ENCODE peak calls at places on chromosomes 2 and 18, in six cellular contexts. U, M, R, C, P and I are unnamed samples.

GRCh38 chr18:62450546-62451395 is 72.1 kb upstream of the ZCCHC2 start:
- DNase-seq in R (peak), M (peak), U (no peak), P (peak), C (peak), I (peak)

GRCh38 chr2:1889099-1889650 is 144.9 kb upstream of the PXDN start:
- DNase-seq in R (no peak), C (no peak), M (no peak), U (no peak), P (no peak), I (no peak)

GRCh38 chr18:12327510-12328178 is 19.6 kb downstream of the TUBB6 start:
- DNase-seq in C (peak), P (peak), U (peak), M (peak), R (peak), I (peak)

GRCh38 chr2:43039376-43040080 is 186.9 kb downstream of the ZFP36L2 start:
- DNase-seq in U (no peak), P (no peak), M (no peak), C (peak), R (no peak), I (peak)

GRCh38 chr2:236130349-236130998 is 37.7 kb downstream of the GBX2 start:
- DNase-seq in U (no peak), C (no peak), M (no peak), R (no peak), P (no peak), I (no peak)

GRCh38 chr2:220043993-220044335 is 416.5 kb downstream of the SLC4A3 start:
- DNase-seq in U (no peak), C (no peak), M (no peak), R (no peak), P (no peak), I (no peak)

GRCh38 chr18:42828881-42829280 is 286.6 kb downstream of the RIT2 start:
- DNase-seq in R (no peak), M (no peak), U (no peak), C (no peak), P (no peak), I (no peak)

GRCh38 chr18:26818461-26818860 is 47.0 kb downstream of the AQP4 start:
- DNase-seq in M (no peak), C (no peak), P (no peak), U (no peak), R (no peak), I (no peak)

GRCh38 chr18:62759704-62760402 is 44.5 kb downstream of the PHLPP1 start:
- DNase-seq in M (no peak), U (no peak), P (peak), C (no peak), R (peak), I (peak)

GRCh38 chr2:238644095-238645081 is 203.5 kb upstream of the TWIST2 start:
- DNase-seq in P (peak), U (no peak), R (peak), M (peak), C (peak), I (peak)
- H3K27ac ChIP-seq in P (peak), U (no peak), R (peak), M (peak), C (no peak), I (no peak)

GRCh38 chr2:86793752-86794151 is 3.0 kb upstream of the CD8A start:
- DNase-seq in P (no peak), R (no peak), M (no peak), C (no peak), U (no peak), I (no peak)

GRCh38 chr2:86790134-86790827 is 432 bp downstream of the CD8A start:
- DNase-seq in M (peak), P (no peak), R (no peak), U (peak), C (no peak), I (peak)

GRCh38 chr2:86789687-86790133 is 1.0 kb downstream of the CD8A start:
- DNase-seq in R (no peak), P (no peak), M (no peak), C (no peak), U (no peak), I (no peak)

GRCh38 chr2:86790828-86791561 is at the start of gene CD8A:
- DNase-seq in U (peak), R (no peak), P (peak), M (peak), C (no peak), I (no peak)

GRCh38 chr2:86791574-86791973 is 861 bp upstream of the CD8A start:
- DNase-seq in M (no peak), P (no peak), U (peak), C (no peak), R (no peak), I (no peak)
- H3K4me3 ChIP-seq in M (no peak), P (no peak), U (peak), C (no peak), R (no peak), I (no peak)

GRCh38 chr2:6231166-6231565 is 539.0 kb downstream of the SOX11 start:
- DNase-seq in M (no peak), U (no peak), P (no peak), R (no peak), C (peak), I (no peak)

GRCh38 chr2:6237261-6237660 is 545.1 kb downstream of the SOX11 start:
- DNase-seq in R (no peak), C (no peak), M (no peak), P (no peak), U (no peak), I (no peak)

GRCh38 chr2:6233932-6234331 is 541.7 kb downstream of the SOX11 start:
- DNase-seq in R (no peak), M (no peak), P (no peak), C (no peak), U (no peak), I (no peak)

GRCh38 chr2:6236317-6236716 is 544.1 kb downstream of the SOX11 start:
- DNase-seq in M (no peak), P (no peak), C (no peak), U (no peak), R (no peak), I (no peak)
- H2AFZ ChIP-seq in M (no peak), P (no peak), C (no peak), U (peak), R (no peak), I (no peak)

GRCh38 chr2:184187421-184187971 is 410.8 kb upstream of the ZNF804A start:
- DNase-seq in M (no peak), P (no peak), R (no peak), U (no peak), C (no peak), I (no peak)

GRCh38 chr2:184186436-184186835 is 411.9 kb upstream of the ZNF804A start:
- DNase-seq in P (no peak), C (no peak), M (no peak), R (no peak), U (no peak), I (no peak)

GRCh38 chr2:184192664-184193063 is 405.7 kb upstream of the ZNF804A start:
- DNase-seq in M (no peak), R (no peak), C (no peak), P (no peak), U (no peak), I (no peak)

GRCh38 chr2:184190725-184191124 is 407.6 kb upstream of the ZNF804A start:
- DNase-seq in M (no peak), C (no peak), P (no peak), R (no peak), U (no peak), I (no peak)
- H3K27ac ChIP-seq in M (no peak), C (no peak), P (no peak), R (no peak), U (no peak), I (no peak)

DNA sequence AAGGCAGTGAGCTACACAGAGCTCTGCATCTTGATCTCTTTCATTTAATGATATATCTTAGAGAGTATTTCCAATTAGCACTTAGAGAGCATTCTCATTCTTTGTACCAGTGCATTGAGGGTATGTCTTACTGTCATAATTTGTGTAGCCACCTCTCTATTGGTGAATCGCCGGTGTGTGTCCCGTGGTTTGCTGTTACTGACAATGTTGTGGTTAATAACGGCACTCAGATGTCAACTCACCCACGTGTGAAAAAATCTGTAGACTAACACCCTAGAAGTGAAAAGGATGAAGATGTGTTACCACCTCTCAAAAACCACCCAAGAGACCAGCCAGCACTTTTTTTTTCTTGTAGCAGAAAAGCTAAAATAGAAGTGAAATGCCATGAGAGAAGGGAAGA is 37.1 kb downstream of the TEX51 start:
- DNase-seq in P (no peak), M (no peak), U (no peak), C (no peak), R (no peak), I (no peak)
- H3K4me3 ChIP-seq in P (no peak), M (no peak), U (no peak), C (no peak), R (no peak), I (no peak)

DNA sequence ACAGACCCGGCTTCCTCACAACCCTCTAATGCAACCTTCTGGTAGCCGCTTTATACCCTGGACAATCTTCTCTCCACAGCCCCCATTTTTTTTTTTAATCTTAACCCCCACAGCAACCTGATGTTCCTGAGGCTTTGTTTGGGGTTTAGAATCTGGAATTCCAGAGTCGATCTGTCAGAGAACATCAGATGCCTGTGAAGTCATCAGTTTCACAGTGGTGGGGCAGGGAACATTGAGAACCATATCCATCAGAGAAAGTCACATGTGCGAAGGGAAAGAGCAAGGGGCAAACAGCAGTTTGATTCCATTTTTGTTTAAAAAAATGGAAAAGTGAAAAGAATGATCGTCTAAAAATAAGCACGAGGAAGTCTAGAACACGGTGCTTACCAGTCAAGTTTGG is 20.6 kb downstream of the NPAS2 start:
- DNase-seq in R (no peak), M (no peak), C (no peak), U (no peak), P (no peak), I (no peak)
- H2AFZ ChIP-seq in R (no peak), M (no peak), C (no peak), U (no peak), P (no peak), I (no peak)

GRCh38 chr2:100192825-100193224 is 50.4 kb upstream of the AFF3 start:
- DNase-seq in M (no peak), U (no peak), P (no peak), R (no peak), C (no peak), I (no peak)
- H3K27ac ChIP-seq in M (peak), U (no peak), P (no peak), R (peak), C (no peak), I (no peak)